ENCODE peak calls at places on chromosomes 4 and X, in eight cellular contexts. E is tibial artery, F is aorta, K is MM.1S, V is A549, A is astrocyte, W is left lung, C is fibroblast of lung. L is an unnamed sample.

GRCh38 chr4:67885727-67886126 is 1.9 kb upstream of the TMPRSS11D start:
- DNase-seq in E (no peak), F (no peak), K (no peak), V (peak), A (peak), W (no peak), C (peak), L (peak)

GRCh38 chrX:151753313-151754041 is 18.9 kb downstream of the CNGA2 start:
- DNase-seq in E (peak), F (peak), K (peak), V (peak), A (peak), W (peak), C (peak), L (no peak)

GRCh38 chr4:80361329-80361900 is 25.9 kb downstream of the CFAP299 start:
- DNase-seq in E (no peak), F (no peak), K (peak), V (peak), A (no peak), W (no peak), C (peak), L (no peak)

GRCh38 chrX:10077425-10078188 is 79.2 kb upstream of the CLCN4 start:
- DNase-seq in E (no peak), F (no peak), K (no peak), V (no peak), A (peak), W (no peak), C (peak), L (no peak)

GRCh38 chrX:121389976-121390709 is 342.7 kb downstream of the GLUD2 start:
- DNase-seq in E (no peak), F (no peak), K (no peak), V (no peak), A (peak), W (no peak), C (no peak), L (no peak)

GRCh38 chr4:25090516-25090915 is 59.8 kb upstream of the LGI2 start:
- DNase-seq in E (no peak), F (no peak), K (no peak), V (no peak), A (peak), W (no peak), C (no peak), L (no peak)

GRCh38 chr4:74932832-74933561 is at the start of gene PARM1:
- DNase-seq in E (peak), F (peak), K (peak), V (peak), A (peak), W (peak), C (peak), L (peak)

GRCh38 chr4:115119804-115120352 is 6.5 kb upstream of the NDST4 start:
- DNase-seq in E (no peak), F (no peak), K (no peak), V (no peak), A (no peak), W (no peak), C (peak), L (no peak)

GRCh38 chrX:103464071-103464773 is 55.1 kb downstream of the RAB40A start:
- DNase-seq in E (no peak), F (no peak), K (peak), V (peak), A (peak), W (no peak), C (peak), L (no peak)

GRCh38 chrX:51847463-51847862 is 46.0 kb upstream of the MAGED1 start:
- DNase-seq in E (no peak), F (no peak), K (no peak), V (no peak), A (no peak), W (no peak), C (no peak), L (no peak)

GRCh38 chr4:158821228-158822009 is 52.6 kb downstream of the FNIP2 start:
- DNase-seq in E (no peak), F (no peak), K (no peak), V (no peak), A (peak), W (no peak), C (no peak), L (no peak)

GRCh38 chrX:102651968-102652744 is 873 bp downstream of the GPRASP1 start:
- DNase-seq in E (peak), F (peak), K (no peak), V (peak), A (no peak), W (no peak), C (peak), L (no peak)

GRCh38 chrX:65610040-65610439 is 57.4 kb upstream of the MSN start:
- DNase-seq in E (no peak), F (no peak), K (no peak), V (no peak), A (no peak), W (no peak), C (peak), L (no peak)

GRCh38 chrX:55450259-55450658 is 1.7 kb upstream of the MAGEH1 start:
- DNase-seq in E (no peak), F (no peak), K (peak), V (peak), A (no peak), W (no peak), C (peak), L (no peak)

GRCh38 chr4:106032851-106033286 is 137.6 kb downstream of the NPNT start:
- DNase-seq in E (no peak), F (peak), K (no peak), V (peak), A (peak), W (no peak), C (no peak), L (peak)

GRCh38 chrX:154021131-154021611 is 1.5 kb upstream of the IRAK1 start:
- DNase-seq in E (no peak), F (no peak), K (no peak), V (no peak), A (peak), W (no peak), C (peak), L (no peak)

GRCh38 chr4:71366776-71367175 is 28.0 kb downstream of the SLC4A4 start:
- DNase-seq in E (no peak), F (no peak), K (no peak), V (no peak), A (no peak), W (no peak), C (no peak), L (no peak)

GRCh38 chr4:71217688-71218087 is 121.1 kb upstream of the SLC4A4 start:
- DNase-seq in E (no peak), F (no peak), K (no peak), V (no peak), A (no peak), W (no peak), C (no peak), L (no peak)

GRCh38 chr4:173367946-173368345 is 2.8 kb upstream of the SAP30 start:
- DNase-seq in E (no peak), F (no peak), K (no peak), V (no peak), A (peak), W (no peak), C (peak), L (no peak)

GRCh38 chr4:187415227-187415626 is 580.3 kb upstream of the ZFP42 start:
- DNase-seq in E (no peak), F (no peak), K (no peak), V (no peak), A (no peak), W (no peak), C (no peak), L (no peak)

GRCh38 chrX:109783712-109784109 is 50.7 kb upstream of the ACSL4 start:
- DNase-seq in E (no peak), F (no peak), K (peak), V (no peak), A (no peak), W (no peak), C (no peak), L (no peak)

GRCh38 chr4:6454112-6454910 is 18.1 kb downstream of the PPP2R2C start:
- DNase-seq in E (no peak), F (peak), K (no peak), V (no peak), A (no peak), W (no peak), C (no peak), L (no peak)

GRCh38 chrX:110987292-110987691 is 108.7 kb upstream of the PAK3 start:
- DNase-seq in E (no peak), F (no peak), K (no peak), V (no peak), A (no peak), W (no peak), C (no peak), L (no peak)

GRCh38 chr4:188117631-188118030 is 8.2 kb upstream of the TRIML2 start:
- DNase-seq in E (no peak), F (no peak), K (no peak), V (no peak), A (no peak), W (no peak), C (no peak), L (no peak)

GRCh38 chr4:94533405-94534223 is 81.9 kb downstream of the PDLIM5 start:
- DNase-seq in E (no peak), F (no peak), K (no peak), V (no peak), A (no peak), W (no peak), C (no peak), L (no peak)

GRCh38 chr4:8599657-8600056 is 7.1 kb downstream of the CPZ start:
- DNase-seq in E (no peak), F (no peak), K (no peak), V (peak), A (peak), W (peak), C (peak), L (no peak)

GRCh38 chr4:87659247-87659931 is 9.3 kb downstream of the DMP1 start:
- DNase-seq in E (no peak), F (no peak), K (no peak), V (peak), A (peak), W (no peak), C (no peak), L (peak)

GRCh38 chr4:42906906-42907774 is 14.6 kb downstream of the GRXCR1 start:
- DNase-seq in E (no peak), F (no peak), K (peak), V (no peak), A (no peak), W (no peak), C (no peak), L (peak)

GRCh38 chr4:186722856-186723206 is 825 bp downstream of the FAT1 start:
- DNase-seq in E (no peak), F (no peak), K (peak), V (no peak), A (no peak), W (no peak), C (peak), L (no peak)

GRCh38 chr4:8709729-8710360 is 117.3 kb downstream of the CPZ start:
- DNase-seq in E (peak), F (peak), K (no peak), V (no peak), A (no peak), W (no peak), C (no peak), L (no peak)

GRCh38 chr4:92477309-92477708 is 173.5 kb downstream of the GRID2 start:
- DNase-seq in E (no peak), F (no peak), K (no peak), V (no peak), A (no peak), W (no peak), C (no peak), L (no peak)

GRCh38 chr4:16202598-16202997 is 23.7 kb downstream of the TAPT1 start:
- DNase-seq in E (no peak), F (no peak), K (no peak), V (no peak), A (no peak), W (no peak), C (no peak), L (no peak)

GRCh38 chr4:176298664-176299063 is 21.1 kb upstream of the SPCS3 start:
- DNase-seq in E (no peak), F (no peak), K (peak), V (no peak), A (no peak), W (no peak), C (no peak), L (no peak)

GRCh38 chr4:90857081-90857820 is 730.1 kb downstream of the CCSER1 start:
- DNase-seq in E (no peak), F (no peak), K (no peak), V (no peak), A (no peak), W (no peak), C (no peak), L (no peak)

GRCh38 chr4:70706516-70706915 is 15.2 kb upstream of the RUFY3 start:
- DNase-seq in E (no peak), F (no peak), K (no peak), V (no peak), A (peak), W (no peak), C (no peak), L (no peak)

GRCh38 chr4:105679186-105679585 is 29.3 kb downstream of the INTS12 start:
- DNase-seq in E (no peak), F (no peak), K (no peak), V (no peak), A (no peak), W (no peak), C (peak), L (no peak)

GRCh38 chrX:19670854-19671620 is 155.7 kb upstream of the MAP3K15 start:
- DNase-seq in E (peak), F (no peak), K (no peak), V (peak), A (peak), W (no peak), C (peak), L (no peak)

DNA sequence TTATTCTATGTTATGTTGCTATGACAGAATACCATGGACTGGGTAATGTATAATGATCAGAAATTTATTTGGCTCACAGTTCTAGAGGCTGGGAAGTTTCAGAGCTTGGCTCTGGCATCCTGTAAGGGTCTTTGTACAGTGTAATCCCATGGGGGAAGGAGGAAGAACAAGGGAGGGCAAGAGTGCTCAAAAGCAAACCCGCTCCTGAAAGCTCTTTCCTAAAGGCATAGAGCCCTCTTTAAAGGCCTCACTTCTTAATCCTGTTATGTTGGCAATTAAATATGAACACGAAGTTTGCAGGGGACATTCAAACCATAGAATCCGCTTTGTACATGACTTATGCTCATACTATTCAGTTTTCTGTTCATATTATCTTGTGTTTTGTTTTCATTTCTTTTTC is 191.3 kb upstream of the CTSO start:
- DNase-seq in E (no peak), F (no peak), K (no peak), V (no peak), A (no peak), W (no peak), C (no peak), L (no peak)
- H3K27ac ChIP-seq in E (no peak), F (no peak), K (no peak), V (no peak), A (no peak), W (no peak), C (no peak), L (no peak)

GRCh38 chr4:39232100-39232499 is 49.8 kb downstream of the WDR19 start:
- DNase-seq in E (no peak), F (no peak), K (no peak), V (no peak), A (no peak), W (no peak), C (no peak), L (no peak)

GRCh38 chr4:39231660-39232059 is 49.3 kb downstream of the WDR19 start:
- DNase-seq in E (no peak), F (no peak), K (no peak), V (no peak), A (no peak), W (no peak), C (no peak), L (no peak)

GRCh38 chr4:39230462-39230861 is 48.1 kb downstream of the WDR19 start:
- DNase-seq in E (no peak), F (no peak), K (no peak), V (no peak), A (no peak), W (no peak), C (no peak), L (no peak)

GRCh38 chr4:39228377-39228776 is 46.0 kb downstream of the WDR19 start:
- DNase-seq in E (no peak), F (no peak), K (no peak), V (no peak), A (no peak), W (no peak), C (no peak), L (no peak)

GRCh38 chr4:39227906-39228305 is 45.6 kb downstream of the WDR19 start:
- DNase-seq in E (no peak), F (no peak), K (no peak), V (no peak), A (peak), W (no peak), C (no peak), L (peak)
- H3K27ac ChIP-seq in E (peak), F (no peak), K (no peak), V (no peak), A (no peak), W (no peak), C (no peak), L (no peak)

DNA sequence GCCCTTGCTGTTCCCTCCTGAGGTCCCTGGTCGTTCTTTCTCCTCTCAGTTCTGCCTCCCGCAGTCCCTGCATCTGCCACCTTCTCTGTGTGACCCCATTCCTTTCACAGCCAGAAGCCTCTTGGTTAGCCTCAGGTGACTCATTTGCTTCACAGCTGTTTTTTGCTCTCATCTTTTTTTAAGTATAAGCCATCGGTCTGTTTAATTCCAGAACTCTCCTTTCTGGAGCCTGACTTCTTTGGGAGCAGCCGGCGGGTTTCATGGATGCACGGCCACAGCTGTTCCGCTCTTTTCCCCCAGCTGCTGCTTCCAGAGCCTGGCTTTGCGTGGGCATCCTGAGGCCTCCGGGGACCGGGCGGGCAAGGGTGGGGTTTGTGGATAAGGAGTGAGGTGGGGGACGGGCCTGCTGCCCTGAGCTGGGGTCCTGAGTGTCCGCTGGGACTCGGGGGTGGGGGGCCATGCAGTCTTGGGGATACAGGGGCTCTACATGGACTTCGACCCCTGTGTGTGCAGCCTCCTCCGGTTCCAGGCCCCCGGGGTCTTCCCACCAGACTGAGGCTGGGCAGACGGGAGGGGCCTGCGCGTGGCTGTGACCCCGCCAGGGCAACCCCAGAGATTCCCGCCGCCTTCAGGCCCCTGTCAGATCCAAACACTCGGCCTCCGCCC is 46.7 kb downstream of the PCGF3 start:
- DNase-seq in E (no peak), F (no peak), K (no peak), V (no peak), A (peak), W (peak), C (no peak), L (no peak)
- H3K27ac ChIP-seq in E (no peak), F (no peak), K (no peak), V (no peak), A (peak), W (no peak), C (no peak), L (no peak)

GRCh38 chr4:41160010-41160789 is 54.1 kb downstream of the APBB2 start:
- DNase-seq in E (no peak), F (no peak), K (no peak), V (peak), A (peak), W (no peak), C (peak), L (peak)
- H3K27ac ChIP-seq in E (peak), F (no peak), K (no peak), V (peak), A (peak), W (peak), C (no peak), L (peak)

GRCh38 chr4:26858947-26859401 is 1.7 kb upstream of the STIM2 start:
- DNase-seq in E (no peak), F (no peak), K (no peak), V (no peak), A (no peak), W (no peak), C (no peak), L (no peak)

GRCh38 chr4:26857278-26858034 is 3.2 kb upstream of the STIM2 start:
- DNase-seq in E (peak), F (peak), K (peak), V (peak), A (peak), W (peak), C (peak), L (peak)

GRCh38 chr4:26859762-26860156 is 882 bp upstream of the STIM2 start:
- DNase-seq in E (no peak), F (no peak), K (no peak), V (no peak), A (no peak), W (no peak), C (no peak), L (no peak)

GRCh38 chr4:26856906-26857277 is 3.7 kb upstream of the STIM2 start:
- DNase-seq in E (no peak), F (no peak), K (no peak), V (no peak), A (no peak), W (no peak), C (no peak), L (no peak)

DNA sequence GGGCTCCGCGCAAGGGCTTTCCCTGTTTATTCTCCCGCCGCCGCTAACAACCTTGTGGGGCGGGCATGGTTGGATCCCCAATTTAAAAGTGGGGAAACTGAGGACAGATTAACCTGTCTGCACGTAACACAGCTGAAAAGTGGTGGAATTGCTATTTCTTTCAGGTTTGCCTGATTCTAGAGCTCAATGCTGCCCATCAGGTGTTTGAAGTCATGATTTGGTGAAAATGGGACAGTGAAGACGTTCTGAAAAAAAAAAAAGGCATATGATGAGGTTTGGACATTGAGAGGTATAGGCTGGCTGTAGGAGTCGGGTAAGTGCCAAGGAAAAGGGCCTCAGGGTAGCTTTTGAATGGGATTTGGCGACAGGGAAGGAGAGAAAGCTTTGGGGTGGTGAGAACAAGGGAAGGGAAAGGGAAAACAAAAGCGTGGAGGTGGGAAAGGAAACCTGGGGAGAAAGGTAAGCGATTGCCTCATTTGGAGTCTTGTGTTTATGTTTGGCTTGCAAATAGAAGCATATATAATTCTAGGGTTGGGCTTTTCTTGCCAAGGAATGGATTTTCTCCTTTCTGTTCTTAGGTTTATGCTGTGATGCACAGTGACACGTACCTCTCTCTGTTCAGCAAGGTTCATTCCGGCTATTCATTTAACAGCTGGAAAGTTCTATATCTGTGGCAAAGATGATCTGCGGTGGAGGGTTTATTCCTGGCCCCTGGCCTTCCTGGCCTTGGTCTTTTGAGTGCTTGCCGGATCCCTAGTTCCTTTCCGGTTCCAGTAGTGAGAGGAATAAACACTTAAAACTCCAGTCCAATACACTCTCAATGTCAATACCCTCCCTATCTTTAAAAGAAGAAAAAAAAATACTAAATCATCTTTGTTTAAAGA is 2.4 kb upstream of the STIM2 start:
- DNase-seq in E (no peak), F (no peak), K (no peak), V (no peak), A (no peak), W (no peak), C (no peak), L (no peak)
- H3K27ac ChIP-seq in E (peak), F (no peak), K (peak), V (peak), A (peak), W (peak), C (no peak), L (peak)

L was measured in epithelial cell of prostate.